ENCODE peak calls at places on chromosomes 7 and 10, in six cellular contexts. Z, F, K, I, X and B are unnamed samples.

GRCh38 chr10:33216661-33217427 is 117.6 kb downstream of the NRP1 start:
- DNase-seq in Z (peak; percentile 17), F (no peak), K (peak; percentile 100), I (no peak), X (peak; percentile 60), B (peak; percentile 53)

GRCh38 chr10:24132741-24133140 is 76.2 kb upstream of the KIAA1217 start:
- DNase-seq in Z (no peak), F (no peak), K (peak; percentile 29), I (no peak), X (no peak), B (peak; percentile 49)

GRCh38 chr7:87330942-87331341 is 14.5 kb upstream of the CROT start:
- DNase-seq in Z (no peak), F (no peak), K (no peak), I (no peak), X (peak; percentile 58), B (no peak)

GRCh38 chr7:123797673-123798526 is 47.1 kb upstream of the HYAL4 start:
- DNase-seq in Z (peak; percentile 86), F (peak; percentile 86), K (peak; percentile 94), I (peak; percentile 78), X (peak; percentile 82), B (peak; percentile 61)

GRCh38 chr10:72177454-72177853 is 38.4 kb upstream of the ANAPC16 start:
- DNase-seq in Z (no peak), F (no peak), K (no peak), I (no peak), X (no peak), B (no peak)

GRCh38 chr10:91798736-91799579 is 732 bp downstream of the TNKS2 start:
- DNase-seq in Z (peak; percentile 28), F (peak; percentile 67), K (peak; percentile 22), I (peak; percentile 50), X (peak; percentile 65), B (peak; percentile 70)

GRCh38 chr10:128875955-128876354 is 591.1 kb upstream of the MGMT start:
- DNase-seq in Z (no peak), F (no peak), K (no peak), I (no peak), X (no peak), B (peak; percentile 73)

GRCh38 chr10:123847686-123848432 is 43.7 kb downstream of the CPXM2 start:
- DNase-seq in Z (no peak), F (no peak), K (no peak), I (no peak), X (no peak), B (peak; percentile 79)

GRCh38 chr10:43239756-43240155 is 27.1 kb downstream of the RASGEF1A start:
- DNase-seq in Z (no peak), F (no peak), K (no peak), I (no peak), X (no peak), B (no peak)

GRCh38 chr7:134885967-134886352 is 100.3 kb upstream of the AGBL3 start:
- DNase-seq in Z (peak; percentile 52), F (no peak), K (peak; percentile 60), I (peak; percentile 92), X (no peak), B (peak; percentile 91)

GRCh38 chr7:66326501-66327180 is 121.5 kb downstream of the TPST1 start:
- DNase-seq in Z (no peak), F (no peak), K (peak; percentile 2), I (peak; percentile 96), X (peak; percentile 85), B (peak; percentile 63)

DNA sequence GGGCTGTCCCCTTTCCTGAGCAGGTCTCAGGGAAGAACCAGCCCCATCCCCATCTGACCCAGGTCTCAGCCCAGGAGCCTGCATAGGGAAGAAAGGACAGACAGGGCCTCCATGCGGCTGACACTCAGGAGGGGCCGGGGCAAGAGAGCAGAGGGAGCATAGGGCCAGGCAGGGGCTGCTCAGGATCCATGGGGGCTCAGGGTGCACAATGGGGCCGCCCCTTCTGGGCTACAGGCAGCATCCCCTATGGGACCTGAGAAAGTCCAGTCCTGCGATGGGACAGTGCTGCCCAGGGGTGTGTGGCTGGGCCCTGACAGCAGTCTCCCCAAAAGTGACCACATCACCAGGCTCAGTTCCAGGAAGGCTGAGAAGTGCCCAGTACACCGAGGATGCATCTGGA is 32.7 kb upstream of the ZNF735 start:
- DNase-seq in Z (no peak), F (no peak), K (no peak), I (no peak), X (no peak), B (no peak)
- H3K4me2 ChIP-seq in Z (no peak overlapping the region), F (no peak overlapping the region), K (no peak overlapping the region), I (no peak overlapping the region), X (no peak overlapping the region), B (no peak overlapping the region)

GRCh38 chr7:138954545-138955475 is 26.4 kb downstream of the KIAA1549 start:
- DNase-seq in Z (no peak), F (peak; percentile 37), K (no peak), I (no peak), X (peak; percentile 18), B (no peak)
- H3K27ac ChIP-seq in Z (no peak overlapping the region), F (peak overlapping the region; percentile 76), K (no peak overlapping the region), I (no peak overlapping the region), X (no peak overlapping the region), B (no peak overlapping the region)

GRCh38 chr10:63071145-63071544 is 62.0 kb upstream of the NRBF2 start:
- DNase-seq in Z (no peak), F (no peak), K (peak; percentile 64), I (no peak), X (no peak), B (no peak)

GRCh38 chr10:63069318-63069717 is 63.8 kb upstream of the NRBF2 start:
- DNase-seq in Z (no peak), F (no peak), K (no peak), I (no peak), X (no peak), B (no peak)

GRCh38 chr10:63066606-63067005 is 66.5 kb upstream of the NRBF2 start:
- DNase-seq in Z (no peak), F (no peak), K (no peak), I (no peak), X (no peak), B (no peak)

GRCh38 chr10:63064706-63065105 is 68.4 kb upstream of the NRBF2 start:
- DNase-seq in Z (no peak), F (no peak), K (peak; percentile 74), I (no peak), X (no peak), B (peak; percentile 37)

DNA sequence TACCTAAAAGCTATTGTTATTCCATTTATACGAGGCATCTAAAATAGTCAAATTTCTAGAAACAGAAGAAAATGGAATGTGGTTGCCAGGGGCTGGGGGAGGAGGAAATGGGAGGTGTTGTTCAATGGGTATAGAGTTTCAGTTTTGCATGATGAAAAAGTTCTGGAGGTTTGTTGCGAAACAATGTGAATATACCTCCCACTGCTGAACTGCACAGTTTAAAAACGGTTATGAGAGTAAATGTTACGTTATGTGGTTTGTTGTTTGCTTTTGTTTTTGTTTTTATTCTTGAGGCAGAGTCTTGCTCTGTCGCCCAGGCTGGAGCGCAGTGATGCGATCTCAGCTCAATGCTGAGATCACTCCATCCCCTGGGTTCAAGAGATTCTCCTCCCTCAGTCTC is 64.9 kb upstream of the NRBF2 start:
- DNase-seq in Z (no peak), F (no peak), K (peak; percentile 77), I (no peak), X (no peak), B (peak; percentile 27)
- H3K4me2 ChIP-seq in Z (no peak overlapping the region), F (no peak overlapping the region), K (peak overlapping the region; percentile 14), I (no peak overlapping the region), X (no peak overlapping the region), B (no peak overlapping the region)

DNA sequence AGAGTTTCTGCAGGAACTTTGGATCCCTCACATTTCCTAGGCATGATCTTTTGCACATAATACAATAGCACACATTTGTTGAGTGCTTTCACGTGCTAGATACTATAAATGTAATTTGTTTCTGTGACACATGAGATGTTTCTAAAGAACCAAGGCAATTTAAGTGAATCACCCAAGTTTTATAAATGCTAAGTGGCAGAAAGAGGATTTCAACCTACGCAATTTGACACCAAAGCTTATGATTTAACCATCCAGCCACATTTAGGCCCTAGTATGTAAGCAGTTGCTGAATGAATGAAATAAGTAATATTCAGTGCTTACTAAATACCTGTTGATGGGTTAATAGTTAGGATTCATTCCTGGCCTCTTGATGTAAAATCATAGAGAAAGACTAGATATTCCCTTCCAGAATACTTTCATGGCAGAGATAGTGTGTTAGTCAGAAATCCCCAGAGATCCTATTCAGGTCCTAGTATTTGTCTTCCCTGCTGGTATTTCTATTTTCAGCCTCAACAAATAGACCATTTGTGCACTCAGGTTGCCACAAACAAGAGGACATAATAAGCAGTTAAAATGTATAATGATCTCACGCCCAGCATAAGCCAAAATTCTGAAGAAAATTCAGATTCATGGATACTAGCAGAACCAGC is 572.6 kb downstream of the IPMK start:
- DNase-seq in Z (no peak), F (no peak), K (peak; percentile 45), I (peak; percentile 26), X (no peak), B (peak; percentile 44)
- H3K27ac ChIP-seq in Z (no peak overlapping the region), F (no peak overlapping the region), K (no peak overlapping the region), I (no peak overlapping the region), X (no peak overlapping the region), B (peak overlapping the region; percentile 11)

GRCh38 chr10:62732841-62733653 is 71.5 kb upstream of the ADO start:
- DNase-seq in Z (no peak), F (no peak), K (peak; percentile 100), I (peak; percentile 74), X (no peak), B (peak; percentile 74)
- H3K4me2 ChIP-seq in Z (no peak overlapping the region), F (no peak overlapping the region), K (peak overlapping the region; percentile 68), I (no peak overlapping the region), X (no peak overlapping the region), B (peak overlapping the region; percentile 10)

GRCh38 chr10:96650958-96651357 is 64.1 kb upstream of the TM9SF3 start:
- DNase-seq in Z (no peak), F (no peak), K (no peak), I (no peak), X (no peak), B (no peak)
- H3K27ac ChIP-seq in Z (no peak overlapping the region), F (no peak overlapping the region), K (no peak overlapping the region), I (no peak overlapping the region), X (no peak overlapping the region), B (no peak overlapping the region)

DNA sequence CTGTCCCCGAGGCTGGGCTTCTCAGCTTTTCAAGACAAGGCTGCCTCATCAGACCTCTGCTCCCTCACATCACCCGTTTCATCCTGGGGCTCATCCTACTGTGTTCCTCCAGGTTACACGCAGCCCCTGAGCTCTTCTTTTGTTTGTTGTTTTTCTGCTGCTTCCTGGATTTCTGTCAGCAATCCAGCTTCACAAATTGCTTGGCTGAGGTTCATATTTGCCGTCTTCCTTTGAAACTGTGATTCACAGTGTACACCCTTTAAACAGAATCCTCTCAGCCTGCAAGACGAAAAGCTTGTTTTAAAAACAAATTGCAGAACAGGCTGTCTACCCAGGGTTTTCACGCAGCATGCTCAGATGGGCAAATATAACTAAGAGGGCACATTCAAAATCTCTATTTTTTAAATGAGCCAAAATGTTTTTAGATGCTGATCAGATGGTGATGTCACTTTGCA is 39.1 kb upstream of the PARD3 start:
- DNase-seq in Z (no peak), F (no peak), K (peak; percentile 98), I (peak; percentile 64), X (peak; percentile 53), B (peak; percentile 70)
- H3K4me2 ChIP-seq in Z (no peak overlapping the region), F (no peak overlapping the region), K (peak overlapping the region; percentile 74), I (peak overlapping the region; percentile 79), X (no peak overlapping the region), B (peak overlapping the region; percentile 71)

DNA sequence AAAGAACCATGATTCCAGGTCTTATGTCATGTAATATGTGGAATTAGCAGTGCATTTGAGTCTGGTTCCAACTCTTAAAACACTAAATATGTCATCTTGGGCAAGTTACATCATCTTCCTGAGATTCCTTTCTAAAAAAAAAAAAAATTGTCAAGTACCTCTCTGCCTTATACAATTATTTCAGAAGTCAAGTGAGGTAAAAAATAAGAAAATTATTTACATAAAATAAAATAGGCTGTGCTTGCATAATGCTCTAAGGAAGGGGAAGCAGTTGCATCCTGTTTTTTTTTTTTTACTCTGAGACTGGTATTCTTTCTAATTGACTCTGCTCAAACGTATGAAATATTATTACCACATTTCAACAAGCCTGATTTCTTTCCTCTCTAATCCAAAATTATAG is 55.1 kb upstream of the SEMA3A start:
- DNase-seq in Z (no peak), F (no peak), K (no peak), I (no peak), X (peak; percentile 66), B (no peak)
- H3K27ac ChIP-seq in Z (no peak overlapping the region), F (no peak overlapping the region), K (no peak overlapping the region), I (no peak overlapping the region), X (no peak overlapping the region), B (no peak overlapping the region)